ENCODE peak calls at places on chromosome 18, in six cellular contexts. One of them, this sample, is unnamed.

GRCh38 chr18:74303306-74303705 is 11.5 kb upstream of the CYB5A start:
- DNase-seq in HepG2: no peak
- DNase-seq in H9: no peak
- DNase-seq in CD4-positive, alpha-beta T cell: no peak
- DNase-seq in fibroblast of pulmonary artery: no peak
- DNase-seq in neural progenitor cell: no peak
- DNase-seq in this sample: no peak

GRCh38 chr18:80202264-80202998 is 44.9 kb downstream of the PARD6G start:
- DNase-seq in CD4-positive, alpha-beta T cell: no peak
- DNase-seq in HepG2: no peak
- DNase-seq in fibroblast of pulmonary artery: no peak
- DNase-seq in H9: no peak
- DNase-seq in neural progenitor cell: no peak
- DNase-seq in this sample: no peak

GRCh38 chr18:2199060-2199459 is 372.2 kb downstream of the METTL4 start:
- DNase-seq in fibroblast of pulmonary artery: no peak
- DNase-seq in CD4-positive, alpha-beta T cell: no peak
- DNase-seq in H9: no peak
- DNase-seq in HepG2: no peak
- DNase-seq in neural progenitor cell: no peak
- DNase-seq in this sample: no peak

GRCh38 chr18:369224-370010 is 101.6 kb upstream of the THOC1 start:
- DNase-seq in neural progenitor cell: no peak
- DNase-seq in CD4-positive, alpha-beta T cell: no peak
- DNase-seq in HepG2: no peak
- DNase-seq in fibroblast of pulmonary artery: no peak
- DNase-seq in H9: no peak
- DNase-seq in this sample: no peak

GRCh38 chr18:49020621-49021021 is 69.9 kb upstream of the SMAD7 start:
- DNase-seq in HepG2: no peak
- DNase-seq in H9: peak; percentile 25
- DNase-seq in CD4-positive, alpha-beta T cell: no peak
- DNase-seq in fibroblast of pulmonary artery: no peak
- DNase-seq in neural progenitor cell: no peak
- DNase-seq in this sample: no peak

GRCh38 chr18:57910817-57911216 is 107.7 kb upstream of the ATP8B1 start:
- DNase-seq in HepG2: no peak
- DNase-seq in fibroblast of pulmonary artery: no peak
- DNase-seq in H9: peak; percentile 73
- DNase-seq in neural progenitor cell: peak; percentile 31
- DNase-seq in CD4-positive, alpha-beta T cell: no peak
- DNase-seq in this sample: no peak

GRCh38 chr18:33916200-33916599 is 308.5 kb downstream of the NOL4 start:
- DNase-seq in HepG2: no peak
- DNase-seq in neural progenitor cell: peak; percentile 5
- DNase-seq in CD4-positive, alpha-beta T cell: no peak
- DNase-seq in H9: peak; percentile 31
- DNase-seq in fibroblast of pulmonary artery: no peak
- DNase-seq in this sample: no peak

GRCh38 chr18:13425357-13426095 is 207.0 kb downstream of the LDLRAD4 start:
- DNase-seq in CD4-positive, alpha-beta T cell: no peak
- DNase-seq in fibroblast of pulmonary artery: no peak
- DNase-seq in H9: peak; percentile 54
- DNase-seq in neural progenitor cell: no peak
- DNase-seq in HepG2: no peak
- DNase-seq in this sample: no peak

GRCh38 chr18:28657836-28658410 is 481.0 kb upstream of the CDH2 start:
- DNase-seq in fibroblast of pulmonary artery: peak; percentile 10
- DNase-seq in CD4-positive, alpha-beta T cell: no peak
- DNase-seq in neural progenitor cell: no peak
- DNase-seq in H9: no peak
- DNase-seq in HepG2: no peak
- DNase-seq in this sample: no peak

GRCh38 chr18:4181882-4182568 is 273.1 kb downstream of the DLGAP1 start:
- DNase-seq in fibroblast of pulmonary artery: no peak
- DNase-seq in H9: peak; percentile 52
- DNase-seq in neural progenitor cell: peak; percentile 53
- DNase-seq in HepG2: peak; percentile 51
- DNase-seq in CD4-positive, alpha-beta T cell: no peak
- DNase-seq in this sample: no peak

GRCh38 chr18:24248359-24248758 is 109.5 kb downstream of the CABYR start:
- DNase-seq in HepG2: no peak
- DNase-seq in neural progenitor cell: no peak
- DNase-seq in H9: no peak
- DNase-seq in CD4-positive, alpha-beta T cell: no peak
- DNase-seq in fibroblast of pulmonary artery: no peak
- DNase-seq in this sample: no peak

GRCh38 chr18:34840416-34840815 is 130.3 kb downstream of the DTNA start:
- DNase-seq in neural progenitor cell: no peak
- DNase-seq in HepG2: no peak
- DNase-seq in H9: no peak
- DNase-seq in CD4-positive, alpha-beta T cell: no peak
- DNase-seq in fibroblast of pulmonary artery: no peak
- DNase-seq in this sample: no peak

GRCh38 chr18:26546170-26546874 is 2.0 kb downstream of the KCTD1 start:
- DNase-seq in HepG2: no peak
- DNase-seq in neural progenitor cell: peak; percentile 67
- DNase-seq in CD4-positive, alpha-beta T cell: no peak
- DNase-seq in H9: no peak
- DNase-seq in fibroblast of pulmonary artery: peak; percentile 19
- DNase-seq in this sample: no peak

GRCh38 chr18:30361864-30362540 is 680.5 kb downstream of the DSC3 start:
- DNase-seq in fibroblast of pulmonary artery: no peak
- DNase-seq in CD4-positive, alpha-beta T cell: no peak
- DNase-seq in neural progenitor cell: peak; percentile 21
- DNase-seq in HepG2: no peak
- DNase-seq in H9: no peak
- DNase-seq in this sample: no peak

GRCh38 chr18:45733535-45733934 is 9.6 kb downstream of the SLC14A1 start:
- DNase-seq in CD4-positive, alpha-beta T cell: no peak
- DNase-seq in neural progenitor cell: peak; percentile 15
- DNase-seq in H9: peak; percentile 75
- DNase-seq in HepG2: no peak
- DNase-seq in fibroblast of pulmonary artery: no peak
- DNase-seq in this sample: no peak
- TF ChIP-seq CTCF in CD4-positive, alpha-beta T cell: no peak
- TF ChIP-seq CTCF in neural progenitor cell: peak; percentile 38
- TF ChIP-seq CTCF in H9: peak; percentile 75
- TF ChIP-seq CTCF in HepG2: no peak
- TF ChIP-seq CTCF in fibroblast of pulmonary artery: no peak
- TF ChIP-seq CTCF in this sample: no peak

GRCh38 chr18:78445880-78446279 is 533.7 kb upstream of the SALL3 start:
- DNase-seq in CD4-positive, alpha-beta T cell: no peak
- DNase-seq in fibroblast of pulmonary artery: no peak
- DNase-seq in H9: no peak
- DNase-seq in HepG2: no peak
- DNase-seq in neural progenitor cell: no peak
- DNase-seq in this sample: no peak

DNA sequence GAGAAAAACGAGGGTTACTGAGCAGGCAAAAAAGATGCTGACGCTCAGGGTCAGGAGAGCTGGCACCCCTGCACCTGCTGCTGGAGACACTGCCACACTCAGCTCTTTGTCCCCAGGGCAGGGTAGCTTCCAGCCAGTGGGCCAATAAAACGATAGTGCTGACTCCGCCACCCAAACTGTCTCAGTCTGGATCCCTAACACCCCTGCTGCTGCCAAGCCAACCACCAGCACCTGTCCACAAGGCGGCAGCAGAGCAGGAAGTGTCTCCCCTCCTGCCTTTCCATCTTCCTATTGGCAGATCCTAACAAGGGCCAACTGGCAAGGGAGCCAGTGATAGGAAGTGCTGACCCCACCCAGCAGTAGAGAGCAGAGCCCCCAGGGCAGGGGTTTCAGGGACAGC is 531.5 kb upstream of the SALL3 start:
- DNase-seq in fibroblast of pulmonary artery: no peak
- DNase-seq in HepG2: peak; percentile 1
- DNase-seq in neural progenitor cell: no peak
- DNase-seq in CD4-positive, alpha-beta T cell: no peak
- DNase-seq in H9: peak; percentile 65
- DNase-seq in this sample: no peak
- TF ChIP-seq CTCF in fibroblast of pulmonary artery: no peak
- TF ChIP-seq CTCF in HepG2: peak; percentile 43
- TF ChIP-seq CTCF in neural progenitor cell: peak; percentile 27
- TF ChIP-seq CTCF in CD4-positive, alpha-beta T cell: no peak
- TF ChIP-seq CTCF in H9: peak; percentile 64
- TF ChIP-seq CTCF in this sample: no peak

GRCh38 chr18:22324191-22325131 is 93.3 kb downstream of the CTAGE1 start:
- DNase-seq in CD4-positive, alpha-beta T cell: no peak
- DNase-seq in neural progenitor cell: peak; percentile 83
- DNase-seq in fibroblast of pulmonary artery: peak; percentile 42
- DNase-seq in H9: peak; percentile 72
- DNase-seq in HepG2: no peak
- DNase-seq in this sample: no peak
- TF ChIP-seq CTCF in CD4-positive, alpha-beta T cell: no peak
- TF ChIP-seq CTCF in neural progenitor cell: peak; percentile 50
- TF ChIP-seq CTCF in fibroblast of pulmonary artery: peak; percentile 25
- TF ChIP-seq CTCF in H9: peak; percentile 62
- TF ChIP-seq CTCF in HepG2: no peak
- TF ChIP-seq CTCF in this sample: no peak

GRCh38 chr18:11828772-11829432 is 22.3 kb upstream of the CHMP1B start:
- DNase-seq in H9: no peak
- DNase-seq in fibroblast of pulmonary artery: no peak
- DNase-seq in HepG2: no peak
- DNase-seq in CD4-positive, alpha-beta T cell: no peak
- DNase-seq in neural progenitor cell: no peak
- DNase-seq in this sample: no peak

GRCh38 chr18:11823545-11823944 is 27.7 kb upstream of the CHMP1B start:
- DNase-seq in H9: no peak
- DNase-seq in HepG2: no peak
- DNase-seq in neural progenitor cell: no peak
- DNase-seq in CD4-positive, alpha-beta T cell: no peak
- DNase-seq in fibroblast of pulmonary artery: no peak
- DNase-seq in this sample: no peak

GRCh38 chr18:11827963-11828362 is 23.2 kb upstream of the CHMP1B start:
- DNase-seq in CD4-positive, alpha-beta T cell: no peak
- DNase-seq in H9: no peak
- DNase-seq in HepG2: no peak
- DNase-seq in fibroblast of pulmonary artery: no peak
- DNase-seq in neural progenitor cell: no peak
- DNase-seq in this sample: no peak

GRCh38 chr18:11830585-11830984 is 20.6 kb upstream of the CHMP1B start:
- DNase-seq in fibroblast of pulmonary artery: no peak
- DNase-seq in HepG2: no peak
- DNase-seq in neural progenitor cell: no peak
- DNase-seq in H9: no peak
- DNase-seq in CD4-positive, alpha-beta T cell: no peak
- DNase-seq in this sample: no peak

GRCh38 chr18:11826836-11827235 is 24.4 kb upstream of the CHMP1B start:
- DNase-seq in HepG2: peak; percentile 34
- DNase-seq in neural progenitor cell: no peak
- DNase-seq in fibroblast of pulmonary artery: no peak
- DNase-seq in H9: peak; percentile 65
- DNase-seq in CD4-positive, alpha-beta T cell: no peak
- DNase-seq in this sample: no peak
- TF ChIP-seq CTCF in HepG2: peak; percentile 82
- TF ChIP-seq CTCF in neural progenitor cell: peak; percentile 21
- TF ChIP-seq CTCF in fibroblast of pulmonary artery: no peak
- TF ChIP-seq CTCF in H9: peak; percentile 49
- TF ChIP-seq CTCF in CD4-positive, alpha-beta T cell: no peak
- TF ChIP-seq CTCF in this sample: no peak

GRCh38 chr18:5975111-5975622 is 79.8 kb upstream of the TMEM200C start:
- DNase-seq in CD4-positive, alpha-beta T cell: no peak
- DNase-seq in neural progenitor cell: no peak
- DNase-seq in HepG2: no peak
- DNase-seq in fibroblast of pulmonary artery: peak; percentile 55
- DNase-seq in H9: no peak
- DNase-seq in this sample: no peak
- TF ChIP-seq CTCF in CD4-positive, alpha-beta T cell: no peak
- TF ChIP-seq CTCF in neural progenitor cell: no peak
- TF ChIP-seq CTCF in HepG2: no peak
- TF ChIP-seq CTCF in fibroblast of pulmonary artery: no peak
- TF ChIP-seq CTCF in H9: no peak
- TF ChIP-seq CTCF in this sample: no peak

DNA sequence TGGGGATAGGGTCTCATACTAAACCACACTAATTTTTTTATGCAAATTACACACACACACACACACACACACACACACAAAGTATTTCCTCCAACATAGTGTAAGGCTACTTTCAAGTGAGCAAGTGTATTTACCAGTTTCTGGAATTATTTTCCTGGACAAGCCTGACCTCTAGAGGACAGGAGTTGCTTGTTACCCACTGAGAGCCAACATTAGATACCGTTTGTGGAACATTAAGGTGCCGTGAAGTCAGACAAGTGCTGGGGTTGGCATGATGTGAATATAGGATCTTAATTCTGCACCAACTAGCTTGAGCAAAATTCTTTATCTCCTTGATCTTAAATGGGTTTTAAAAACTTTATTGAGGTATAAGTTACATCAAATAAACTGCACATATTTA is 39.3 kb upstream of the SERPINB2 start:
- DNase-seq in neural progenitor cell: peak; percentile 66
- DNase-seq in fibroblast of pulmonary artery: peak; percentile 73
- DNase-seq in CD4-positive, alpha-beta T cell: no peak
- DNase-seq in HepG2: peak; percentile 39
- DNase-seq in H9: no peak
- DNase-seq in this sample: no peak
- TF ChIP-seq CTCF in neural progenitor cell: peak; percentile 74
- TF ChIP-seq CTCF in fibroblast of pulmonary artery: peak; percentile 79
- TF ChIP-seq CTCF in CD4-positive, alpha-beta T cell: no peak
- TF ChIP-seq CTCF in HepG2: peak; percentile 62
- TF ChIP-seq CTCF in H9: peak; percentile 67
- TF ChIP-seq CTCF in this sample: peak; percentile 59

GRCh38 chr18:9726175-9726574 is 18.1 kb downstream of the RAB31 start:
- DNase-seq in fibroblast of pulmonary artery: no peak
- DNase-seq in H9: no peak
- DNase-seq in CD4-positive, alpha-beta T cell: no peak
- DNase-seq in HepG2: no peak
- DNase-seq in neural progenitor cell: no peak
- DNase-seq in this sample: no peak
- TF ChIP-seq CTCF in fibroblast of pulmonary artery: no peak
- TF ChIP-seq CTCF in H9: no peak
- TF ChIP-seq CTCF in CD4-positive, alpha-beta T cell: no peak
- TF ChIP-seq CTCF in HepG2: no peak
- TF ChIP-seq CTCF in neural progenitor cell: no peak
- TF ChIP-seq CTCF in this sample: no peak